ENCODE peak calls at places on chromosomes 13 and 19, in nine cellular contexts. W is lung, T is AG10803, J is AG04450, C is mucosa of descending colon, Q is fibroblast of lung, F is cardiac fibroblast, D is IMR-90, E is pancreas. Z is an unnamed sample.

GRCh38 chr19:39083983-39084731 is at the start of gene ACP7:
- DNase-seq in J (no peak), E (peak; percentile 65), W (no peak), C (no peak), F (no peak), D (no peak), T (no peak), Q (no peak), Z (no peak)

GRCh38 chr13:110949628-110950027 is 34.8 kb upstream of the ANKRD10 start:
- DNase-seq in T (no peak), J (no peak), C (no peak), F (no peak), E (no peak), D (no peak), W (no peak), Q (no peak), Z (no peak)

GRCh38 chr19:46603752-46604241 is 2.7 kb downstream of the CALM3 start:
- DNase-seq in W (no peak), D (no peak), Q (no peak), C (no peak), E (no peak), J (no peak), T (no peak), F (no peak), Z (no peak)

GRCh38 chr19:39828634-39829032 is 5.3 kb downstream of the DYRK1B start:
- DNase-seq in Q (no peak), W (no peak), T (no peak), J (no peak), E (no peak), C (no peak), F (no peak), D (no peak), Z (no peak)

GRCh38 chr13:35512271-35512920 is 35.9 kb upstream of the MAB21L1 start:
- DNase-seq in C (no peak), E (no peak), F (peak; percentile 96), D (peak; percentile 90), T (peak; percentile 93), W (no peak), Q (peak; percentile 97), J (peak; percentile 16), Z (peak; percentile 89)

GRCh38 chr19:5534787-5535586 is 32.8 kb downstream of the TINCR start:
- DNase-seq in T (no peak), W (no peak), Q (peak; percentile 17), D (peak; percentile 12), F (peak; percentile 32), C (no peak), J (no peak), E (no peak), Z (no peak)

GRCh38 chr13:102402292-102402691 is 444 bp upstream of the FGF14 start:
- DNase-seq in C (no peak), T (no peak), W (no peak), J (no peak), D (peak; percentile 39), E (peak; percentile 44), Q (peak; percentile 70), F (no peak), Z (no peak)

GRCh38 chr13:93249259-93249917 is 22.8 kb downstream of the GPC6 start:
- DNase-seq in J (peak; percentile 69), W (no peak), F (peak; percentile 88), D (peak; percentile 95), C (no peak), Q (peak; percentile 91), E (no peak), T (peak; percentile 74), Z (peak; percentile 92)

GRCh38 chr19:48632692-48633147 is 4.5 kb downstream of the DBP start:
- DNase-seq in D (peak; percentile 53), E (no peak), Q (no peak), J (no peak), C (no peak), F (peak; percentile 53), W (no peak), T (peak; percentile 54), Z (no peak)

GRCh38 chr13:97067342-97067895 is 73.1 kb upstream of the OXGR1 start:
- DNase-seq in T (peak; percentile 15), F (peak; percentile 28), C (no peak), D (no peak), Q (peak; percentile 22), E (no peak), J (no peak), W (no peak), Z (peak; percentile 9)

GRCh38 chr19:4851551-4852290 is 15.7 kb downstream of the PLIN3 start:
- DNase-seq in F (peak; percentile 67), W (peak; percentile 72), T (peak; percentile 44), D (peak; percentile 42), C (peak; percentile 77), Q (peak; percentile 51), E (peak; percentile 88), J (no peak), Z (peak; percentile 32)

GRCh38 chr19:49890349-49891311 is 6.1 kb downstream of the IL4I1 start:
- DNase-seq in W (no peak), F (no peak), J (no peak), D (no peak), E (peak; percentile 75), Q (no peak), T (no peak), C (peak; percentile 77), Z (no peak)
- TF ChIP-seq CTCF in W (no peak), F (no peak), J (no peak), D (no peak), E (no peak), Q (no peak), T (no peak), C (no peak), Z (no peak)

GRCh38 chr19:9913237-9914000 is 22.9 kb downstream of the OLFM2 start:
- DNase-seq in J (no peak), E (peak; percentile 73), C (no peak), Q (no peak), T (no peak), F (no peak), W (no peak), D (no peak), Z (no peak)

GRCh38 chr19:9911524-9911923 is 24.8 kb downstream of the OLFM2 start:
- DNase-seq in T (no peak), F (no peak), Q (no peak), E (no peak), W (no peak), D (no peak), C (no peak), J (no peak), Z (no peak)

GRCh38 chr19:9914315-9915207 is 21.8 kb downstream of the OLFM2 start:
- DNase-seq in W (peak; percentile 55), D (peak; percentile 77), T (peak; percentile 72), E (peak; percentile 90), Q (peak; percentile 65), C (peak; percentile 70), J (peak; percentile 33), F (peak; percentile 83), Z (peak; percentile 72)

GRCh38 chr19:9914001-9914314 is 22.4 kb downstream of the OLFM2 start:
- DNase-seq in W (no peak), D (no peak), Q (no peak), T (no peak), F (no peak), J (no peak), E (no peak), C (no peak), Z (no peak)

DNA sequence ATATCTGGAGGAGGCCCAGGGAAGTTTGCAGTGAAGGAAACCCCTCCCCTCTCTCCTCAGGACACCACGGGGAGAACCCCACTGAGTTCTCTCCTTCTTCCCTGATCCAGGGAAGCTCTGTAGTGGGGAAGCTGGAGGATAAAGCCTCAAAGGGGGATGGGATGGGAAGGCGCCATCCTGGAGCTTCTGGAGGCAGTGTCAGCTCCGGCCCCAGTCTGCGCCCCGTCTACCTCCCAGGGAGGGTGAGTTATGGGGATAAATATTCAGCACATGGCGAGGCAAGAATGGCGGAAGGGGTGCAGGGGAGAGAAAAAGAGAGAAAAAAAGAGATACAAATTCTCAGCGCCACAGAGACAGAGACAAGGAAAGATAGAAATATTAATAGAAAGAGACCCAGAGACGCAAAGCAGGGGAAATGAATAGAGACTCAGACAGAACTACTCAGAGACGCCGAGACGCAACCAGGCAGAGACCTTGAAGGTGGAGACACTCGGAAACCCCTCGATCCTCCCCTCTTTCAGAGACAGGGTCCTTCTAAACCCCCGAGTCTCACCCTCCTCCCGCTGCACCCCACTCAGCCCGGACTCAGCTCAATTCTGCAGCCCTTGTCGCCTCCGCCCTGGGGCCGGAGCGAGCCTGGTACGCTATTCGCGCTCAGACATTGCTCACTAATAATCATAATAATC is 23.6 kb downstream of the OLFM2 start:
- DNase-seq in F (no peak), C (no peak), E (no peak), Q (no peak), W (no peak), D (no peak), T (no peak), J (no peak), Z (no peak)
- H3K4me3 ChIP-seq in F (no peak overlapping the region), C (no peak overlapping the region), E (no peak overlapping the region), Q (no peak overlapping the region), W (no peak overlapping the region), D (no peak overlapping the region), T (no peak overlapping the region), J (no peak overlapping the region), Z (peak overlapping the region; percentile 27)

DNA sequence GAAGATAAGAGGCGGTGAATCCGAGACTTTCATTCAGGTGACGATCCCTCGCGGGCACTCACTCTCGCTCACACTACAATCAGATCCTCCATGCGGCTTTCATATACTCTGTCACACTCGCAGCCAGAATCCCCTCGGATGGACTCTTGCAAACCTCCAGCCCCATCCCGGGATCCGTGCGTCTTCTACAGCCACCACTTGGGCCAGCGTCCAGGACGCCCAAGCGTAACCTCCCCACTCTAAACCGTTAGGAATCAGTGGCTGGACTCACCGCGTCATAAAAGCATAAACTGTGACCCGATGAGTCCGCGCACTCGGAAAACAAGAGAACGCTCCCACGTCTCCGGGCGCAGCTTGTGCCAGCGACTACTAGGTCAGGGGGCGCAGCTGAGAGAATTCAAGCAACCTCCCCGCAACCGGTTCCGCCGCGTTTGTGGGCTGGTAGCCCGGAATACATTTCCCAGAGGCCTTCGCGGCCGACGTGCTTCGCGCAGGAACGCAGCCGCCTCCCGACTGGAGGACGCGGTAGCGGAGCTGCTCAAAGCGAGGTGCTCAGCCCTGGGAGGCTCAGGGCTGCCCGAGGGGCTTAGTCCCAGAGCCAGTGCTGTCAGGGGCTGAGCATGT is 27.6 kb downstream of the ZNF607 start:
- DNase-seq in F (peak; percentile 86), W (peak; percentile 69), Q (peak; percentile 95), E (peak; percentile 77), J (peak; percentile 66), D (peak; percentile 80), C (peak; percentile 84), T (peak; percentile 76), Z (peak; percentile 83)
- TF ChIP-seq CTCF in F (no peak), W (no peak), Q (no peak), E (no peak), J (no peak), D (peak; percentile 6), C (no peak), T (no peak), Z (peak; percentile 16)

DNA sequence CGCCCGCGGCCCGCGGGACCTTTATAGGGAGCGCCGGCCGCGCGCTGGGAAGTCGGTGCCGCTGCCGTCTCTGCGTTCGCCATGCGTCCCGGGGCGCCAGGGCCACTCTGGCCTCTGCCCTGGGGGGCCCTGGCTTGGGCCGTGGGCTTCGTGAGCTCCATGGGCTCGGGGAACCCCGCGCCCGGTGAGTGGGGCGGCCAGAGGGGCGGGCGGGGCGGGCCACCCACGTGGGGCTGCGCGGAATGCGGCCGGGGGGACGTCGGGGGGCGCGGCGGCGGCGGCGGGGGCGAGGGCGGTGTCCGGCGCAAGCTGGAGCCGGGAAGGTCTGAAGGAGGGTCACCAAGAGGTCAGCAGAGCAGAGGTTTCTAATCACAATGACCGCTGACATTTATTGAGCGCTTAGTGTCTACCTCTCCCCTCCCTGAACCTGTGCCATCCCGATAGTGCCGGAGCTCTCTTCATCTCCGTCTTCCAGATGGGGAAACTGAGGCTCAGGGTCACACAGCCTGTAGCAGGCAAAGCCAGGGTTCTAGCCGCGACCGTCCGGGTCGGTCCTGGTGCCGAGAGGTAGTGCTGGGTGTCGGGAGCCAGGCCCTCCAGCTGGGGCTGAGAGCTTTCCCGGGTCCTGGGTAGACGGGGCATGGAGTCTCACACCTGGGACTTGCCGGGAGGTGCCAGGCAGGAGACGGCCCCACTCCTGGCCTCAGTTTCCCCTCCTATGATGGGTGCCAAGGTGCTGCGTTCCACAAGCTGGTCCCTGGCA is at the start of gene FSTL3:
- DNase-seq in D (no peak), Q (peak; percentile 34), E (no peak), J (no peak), W (no peak), F (peak; percentile 43), T (no peak), C (no peak), Z (peak; percentile 25)
- H3K4me3 ChIP-seq in D (peak within 1 kb of the TSS; percentile 81), Q (peak within 1 kb of the TSS; percentile 85), E (peak within 1 kb of the TSS; percentile 18), J (peak within 1 kb of the TSS; percentile 75), W (peak within 1 kb of the TSS; percentile 42), F (peak within 1 kb of the TSS; percentile 72), T (peak within 1 kb of the TSS; percentile 86), C (no peak within 1 kb of the TSS), Z (peak within 1 kb of the TSS; percentile 81)

Z was measured in brain microvascular endothelial cell.